ENCODE peak calls at places on chromosomes 3 and 15, in seven cellular contexts. One of them, this sample, is unnamed.

GRCh38 chr15:25668901-25669300 is 194.2 kb downstream of the ATP10A start:
- DNase-seq in cardiac muscle cell: no peak
- DNase-seq in sigmoid colon: no peak
- DNase-seq in stomach: no peak
- DNase-seq in neuronal stem cell: no peak
- DNase-seq in BJ: no peak
- DNase-seq in HCT116: no peak
- DNase-seq in this sample: no peak

GRCh38 chr3:183794452-183794851 is 30.9 kb downstream of the MAP6D1 start:
- DNase-seq in sigmoid colon: no peak
- DNase-seq in stomach: no peak
- DNase-seq in cardiac muscle cell: no peak
- DNase-seq in neuronal stem cell: no peak
- DNase-seq in BJ: no peak
- DNase-seq in HCT116: no peak
- DNase-seq in this sample: no peak

GRCh38 chr15:74906193-74906449 is 530 bp downstream of the FAM219B start:
- DNase-seq in stomach: peak; percentile 31
- DNase-seq in neuronal stem cell: no peak
- DNase-seq in HCT116: no peak
- DNase-seq in cardiac muscle cell: peak; percentile 33
- DNase-seq in BJ: no peak
- DNase-seq in sigmoid colon: peak; percentile 71
- DNase-seq in this sample: peak; percentile 57

GRCh38 chr3:85254738-85255137 is 295.9 kb downstream of the CADM2 start:
- DNase-seq in HCT116: no peak
- DNase-seq in stomach: no peak
- DNase-seq in BJ: no peak
- DNase-seq in neuronal stem cell: no peak
- DNase-seq in sigmoid colon: no peak
- DNase-seq in cardiac muscle cell: no peak
- DNase-seq in this sample: no peak

GRCh38 chr3:15465876-15466585 is 38.6 kb downstream of the EAF1 start:
- DNase-seq in cardiac muscle cell: no peak
- DNase-seq in BJ: no peak
- DNase-seq in sigmoid colon: no peak
- DNase-seq in HCT116: no peak
- DNase-seq in stomach: no peak
- DNase-seq in neuronal stem cell: no peak
- DNase-seq in this sample: no peak

GRCh38 chr15:89656116-89656815 is 999 bp upstream of the KIF7 start:
- DNase-seq in stomach: no peak
- DNase-seq in BJ: no peak
- DNase-seq in sigmoid colon: peak; percentile 9
- DNase-seq in HCT116: no peak
- DNase-seq in cardiac muscle cell: no peak
- DNase-seq in neuronal stem cell: no peak
- DNase-seq in this sample: no peak

GRCh38 chr3:20575153-20575552 is 389.1 kb upstream of the SGO1 start:
- DNase-seq in BJ: peak; percentile 49
- DNase-seq in neuronal stem cell: no peak
- DNase-seq in HCT116: no peak
- DNase-seq in sigmoid colon: no peak
- DNase-seq in cardiac muscle cell: peak; percentile 67
- DNase-seq in stomach: no peak
- DNase-seq in this sample: no peak

GRCh38 chr3:120029749-120030148 is 64.5 kb downstream of the GSK3B start:
- DNase-seq in stomach: no peak
- DNase-seq in HCT116: no peak
- DNase-seq in BJ: no peak
- DNase-seq in neuronal stem cell: no peak
- DNase-seq in cardiac muscle cell: no peak
- DNase-seq in sigmoid colon: no peak
- DNase-seq in this sample: no peak

GRCh38 chr3:67564008-67564407 is 90.4 kb downstream of the SUCLG2 start:
- DNase-seq in HCT116: no peak
- DNase-seq in sigmoid colon: no peak
- DNase-seq in neuronal stem cell: no peak
- DNase-seq in BJ: no peak
- DNase-seq in cardiac muscle cell: peak; percentile 16
- DNase-seq in stomach: no peak
- DNase-seq in this sample: no peak

GRCh38 chr3:152375546-152375945 is 106.8 kb downstream of the MBNL1 start:
- DNase-seq in HCT116: no peak
- DNase-seq in BJ: no peak
- DNase-seq in sigmoid colon: no peak
- DNase-seq in stomach: no peak
- DNase-seq in neuronal stem cell: no peak
- DNase-seq in cardiac muscle cell: peak; percentile 21
- DNase-seq in this sample: no peak

GRCh38 chr15:88255496-88256171 is 905 bp downstream of the NTRK3 start:
- DNase-seq in neuronal stem cell: peak; percentile 63
- DNase-seq in HCT116: no peak
- DNase-seq in BJ: no peak
- DNase-seq in stomach: no peak
- DNase-seq in cardiac muscle cell: peak; percentile 58
- DNase-seq in sigmoid colon: no peak
- DNase-seq in this sample: peak; percentile 68

GRCh38 chr3:43061101-43061895 is 44.6 kb downstream of the POMGNT2 start:
- DNase-seq in neuronal stem cell: no peak
- DNase-seq in cardiac muscle cell: peak; percentile 23
- DNase-seq in sigmoid colon: no peak
- DNase-seq in BJ: no peak
- DNase-seq in HCT116: no peak
- DNase-seq in stomach: no peak
- DNase-seq in this sample: no peak

GRCh38 chr15:69578792-69579587 is 126.4 kb downstream of the RPLP1 start:
- DNase-seq in cardiac muscle cell: no peak
- DNase-seq in BJ: no peak
- DNase-seq in stomach: peak; percentile 95
- DNase-seq in neuronal stem cell: no peak
- DNase-seq in sigmoid colon: no peak
- DNase-seq in HCT116: no peak
- DNase-seq in this sample: peak; percentile 87

GRCh38 chr15:97678677-97679076 is 281.8 kb upstream of the ARRDC4 start:
- DNase-seq in HCT116: no peak
- DNase-seq in cardiac muscle cell: no peak
- DNase-seq in stomach: no peak
- DNase-seq in BJ: no peak
- DNase-seq in neuronal stem cell: no peak
- DNase-seq in sigmoid colon: no peak
- DNase-seq in this sample: no peak

GRCh38 chr3:158128755-158129154 is 18.9 kb downstream of the RSRC1 start:
- DNase-seq in cardiac muscle cell: no peak
- DNase-seq in BJ: no peak
- DNase-seq in sigmoid colon: no peak
- DNase-seq in neuronal stem cell: no peak
- DNase-seq in HCT116: no peak
- DNase-seq in stomach: no peak
- DNase-seq in this sample: no peak

DNA sequence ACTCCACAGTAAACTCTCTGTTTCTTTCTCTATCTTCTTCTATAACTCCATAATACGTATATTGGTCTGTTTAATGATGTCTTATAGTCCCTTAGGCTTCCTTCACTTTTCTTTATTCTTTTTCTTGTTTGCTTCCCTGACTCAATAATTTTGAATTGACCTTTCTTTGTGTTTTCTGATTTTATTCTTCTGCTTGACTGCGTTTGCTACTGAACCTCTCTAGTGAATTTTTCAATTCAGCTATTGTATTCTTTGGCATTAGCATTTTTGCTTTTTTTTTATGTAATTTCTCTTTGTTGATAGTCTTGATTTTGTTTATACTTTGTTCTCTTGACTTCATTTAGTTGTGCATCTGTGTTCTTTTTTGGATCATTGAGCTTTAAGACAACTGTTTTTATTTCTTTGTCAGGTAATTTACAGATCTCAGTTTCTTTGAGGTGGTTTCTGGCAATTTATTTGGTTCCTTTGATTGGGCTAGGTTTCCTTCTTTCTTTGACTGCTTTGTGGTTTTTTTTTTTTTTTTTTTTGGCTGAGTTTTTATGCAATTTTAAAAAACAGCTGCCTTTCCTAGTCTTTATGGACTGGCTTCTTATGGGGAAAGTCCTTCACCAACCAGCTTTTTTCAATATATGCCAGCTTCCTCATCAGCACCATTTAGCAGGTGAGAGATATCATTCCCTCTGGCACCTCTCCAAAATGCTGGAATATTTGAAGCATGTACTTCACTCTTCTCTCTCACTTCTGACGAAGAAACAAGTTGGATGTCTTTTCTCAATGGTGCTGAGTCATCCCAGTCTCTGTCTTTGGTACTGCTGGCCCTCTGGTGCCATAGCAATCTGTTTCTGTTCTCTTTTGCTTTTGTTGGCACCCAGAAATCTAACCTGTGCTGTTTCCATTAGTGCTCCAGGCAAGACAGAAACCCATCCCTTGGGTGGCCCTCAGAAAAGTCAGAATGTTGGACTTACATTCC is 17.6 kb downstream of the RSRC1 start:
- DNase-seq in sigmoid colon: no peak
- DNase-seq in neuronal stem cell: no peak
- DNase-seq in BJ: no peak
- DNase-seq in cardiac muscle cell: peak; percentile 47
- DNase-seq in HCT116: no peak
- DNase-seq in stomach: no peak
- DNase-seq in this sample: no peak
- H3K36me3 ChIP-seq in sigmoid colon: peaks cover 11% of the 10 kb centered on the region
- H3K36me3 ChIP-seq in neuronal stem cell: peaks cover 64% of the 10 kb centered on the region
- H3K36me3 ChIP-seq in BJ: peaks cover 1% of the 10 kb centered on the region
- H3K36me3 ChIP-seq in cardiac muscle cell: peaks cover 5% of the 10 kb centered on the region
- H3K36me3 ChIP-seq in HCT116: no peaks in the 10 kb centered on the region
- H3K36me3 ChIP-seq in stomach: peaks cover 70% of the 10 kb centered on the region
- H3K36me3 ChIP-seq in this sample: peaks cover 6% of the 10 kb centered on the region

GRCh38 chr15:50624616-50625168 is 61.9 kb downstream of the TRPM7 start:
- DNase-seq in BJ: peak; percentile 22
- DNase-seq in stomach: no peak
- DNase-seq in cardiac muscle cell: peak; percentile 21
- DNase-seq in sigmoid colon: no peak
- DNase-seq in neuronal stem cell: no peak
- DNase-seq in HCT116: no peak
- DNase-seq in this sample: no peak
- H3K36me3 ChIP-seq in BJ: peaks cover 2% of the 10 kb centered on the region
- H3K36me3 ChIP-seq in stomach: peaks cover 81% of the 10 kb centered on the region
- H3K36me3 ChIP-seq in cardiac muscle cell: peaks cover 34% of the 10 kb centered on the region
- H3K36me3 ChIP-seq in sigmoid colon: no peaks in the 10 kb centered on the region
- H3K36me3 ChIP-seq in neuronal stem cell: peaks cover 89% of the 10 kb centered on the region
- H3K36me3 ChIP-seq in HCT116: peaks cover 16% of the 10 kb centered on the region
- H3K36me3 ChIP-seq in this sample: no peaks in the 10 kb centered on the region

GRCh38 chr3:155516439-155516838 is 223.0 kb upstream of the STRIT1 start:
- DNase-seq in neuronal stem cell: no peak
- DNase-seq in sigmoid colon: no peak
- DNase-seq in HCT116: no peak
- DNase-seq in cardiac muscle cell: no peak
- DNase-seq in BJ: no peak
- DNase-seq in stomach: no peak
- DNase-seq in this sample: no peak

GRCh38 chr3:155512175-155512866 is 218.8 kb upstream of the STRIT1 start:
- DNase-seq in stomach: no peak
- DNase-seq in neuronal stem cell: no peak
- DNase-seq in HCT116: no peak
- DNase-seq in cardiac muscle cell: no peak
- DNase-seq in BJ: no peak
- DNase-seq in sigmoid colon: no peak
- DNase-seq in this sample: no peak

GRCh38 chr3:155517907-155518306 is 224.4 kb upstream of the STRIT1 start:
- DNase-seq in HCT116: no peak
- DNase-seq in neuronal stem cell: no peak
- DNase-seq in cardiac muscle cell: no peak
- DNase-seq in sigmoid colon: no peak
- DNase-seq in BJ: no peak
- DNase-seq in stomach: no peak
- DNase-seq in this sample: no peak

DNA sequence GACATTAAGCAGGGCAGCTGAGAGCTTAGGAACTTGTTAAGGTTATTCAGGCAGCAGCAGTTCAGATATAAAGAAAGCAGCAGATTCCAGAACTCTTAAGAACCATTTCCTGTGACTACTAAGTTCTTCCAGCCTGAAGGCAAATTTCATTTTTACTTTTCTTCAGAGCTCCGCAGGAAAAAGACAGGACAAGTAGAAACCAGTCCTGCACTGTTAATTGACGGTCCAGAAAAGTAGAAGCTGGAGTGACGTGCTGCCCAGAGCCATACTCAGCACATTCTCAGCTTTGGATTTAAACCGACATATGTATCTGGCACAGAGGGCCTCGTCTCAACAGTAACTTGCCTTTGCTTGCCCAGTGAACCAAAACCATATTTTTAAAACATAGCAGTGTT is 219.4 kb upstream of the STRIT1 start:
- DNase-seq in stomach: no peak
- DNase-seq in HCT116: no peak
- DNase-seq in neuronal stem cell: no peak
- DNase-seq in BJ: no peak
- DNase-seq in cardiac muscle cell: no peak
- DNase-seq in sigmoid colon: no peak
- DNase-seq in this sample: no peak
- H3K36me3 ChIP-seq in stomach: peaks cover 10% of the 10 kb centered on the region
- H3K36me3 ChIP-seq in HCT116: no peaks in the 10 kb centered on the region
- H3K36me3 ChIP-seq in neuronal stem cell: peaks cover 60% of the 10 kb centered on the region
- H3K36me3 ChIP-seq in BJ: no peaks in the 10 kb centered on the region
- H3K36me3 ChIP-seq in cardiac muscle cell: no peaks in the 10 kb centered on the region
- H3K36me3 ChIP-seq in sigmoid colon: no peaks in the 10 kb centered on the region
- H3K36me3 ChIP-seq in this sample: no peaks in the 10 kb centered on the region

GRCh38 chr15:101054116-101054515 is 135.0 kb downstream of the LRRK1 start:
- DNase-seq in HCT116: no peak
- DNase-seq in sigmoid colon: peak; percentile 8
- DNase-seq in BJ: no peak
- DNase-seq in neuronal stem cell: no peak
- DNase-seq in stomach: peak; percentile 9
- DNase-seq in cardiac muscle cell: no peak
- DNase-seq in this sample: no peak

GRCh38 chr15:101055411-101055810 is 136.3 kb downstream of the LRRK1 start:
- DNase-seq in neuronal stem cell: no peak
- DNase-seq in sigmoid colon: peak; percentile 14
- DNase-seq in stomach: peak; percentile 13
- DNase-seq in BJ: no peak
- DNase-seq in HCT116: no peak
- DNase-seq in cardiac muscle cell: no peak
- DNase-seq in this sample: no peak

GRCh38 chr15:101053261-101053660 is 134.1 kb downstream of the LRRK1 start:
- DNase-seq in HCT116: no peak
- DNase-seq in neuronal stem cell: no peak
- DNase-seq in stomach: peak; percentile 22
- DNase-seq in cardiac muscle cell: no peak
- DNase-seq in sigmoid colon: peak; percentile 53
- DNase-seq in BJ: no peak
- DNase-seq in this sample: no peak

GRCh38 chr15:101056366-101057334 is 137.5 kb downstream of the LRRK1 start:
- DNase-seq in cardiac muscle cell: peak; percentile 26
- DNase-seq in BJ: no peak
- DNase-seq in HCT116: no peak
- DNase-seq in sigmoid colon: peak; percentile 26
- DNase-seq in neuronal stem cell: no peak
- DNase-seq in stomach: peak; percentile 24
- DNase-seq in this sample: peak; percentile 55

DNA sequence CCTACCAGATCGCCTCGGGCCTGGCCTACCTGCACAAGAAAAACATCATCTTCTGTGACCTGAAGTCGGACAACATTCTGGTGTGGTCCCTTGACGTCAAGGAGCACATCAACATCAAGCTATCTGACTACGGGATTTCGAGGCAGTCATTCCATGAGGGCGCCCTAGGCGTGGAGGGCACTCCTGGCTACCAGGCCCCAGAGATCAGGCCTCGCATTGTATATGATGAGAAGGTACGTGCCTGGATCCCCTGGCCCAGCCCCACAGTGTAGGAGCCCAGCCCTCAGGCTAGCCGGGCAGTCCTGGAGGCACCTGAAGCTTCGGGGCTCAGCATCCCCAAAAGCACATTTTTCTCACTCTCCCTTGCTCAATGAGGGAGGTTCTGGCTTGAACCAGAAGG is 135.8 kb downstream of the LRRK1 start:
- DNase-seq in stomach: peak; percentile 10
- DNase-seq in neuronal stem cell: no peak
- DNase-seq in BJ: no peak
- DNase-seq in sigmoid colon: peak; percentile 46
- DNase-seq in HCT116: no peak
- DNase-seq in cardiac muscle cell: no peak
- DNase-seq in this sample: no peak
- H3K36me3 ChIP-seq in stomach: peaks cover 86% of the 10 kb centered on the region
- H3K36me3 ChIP-seq in neuronal stem cell: no peaks in the 10 kb centered on the region
- H3K36me3 ChIP-seq in BJ: peaks cover 37% of the 10 kb centered on the region
- H3K36me3 ChIP-seq in sigmoid colon: peaks cover 17% of the 10 kb centered on the region
- H3K36me3 ChIP-seq in HCT116: peaks cover 4% of the 10 kb centered on the region
- H3K36me3 ChIP-seq in cardiac muscle cell: no peaks in the 10 kb centered on the region
- H3K36me3 ChIP-seq in this sample: peaks cover 3% of the 10 kb centered on the region

This sample was measured in aorta.